ENCODE peak calls at places on chromosomes 5 and 9, in ten cellular contexts. J is activated CD4-positive, CD25-positive, alpha-beta regulatory T cell; B is SK-MEL-5; Z is EH; Y is stimulated activated CD4-positive, alpha-beta T cell treated with anti-CD3 and anti-CD28 coated beads, Interleukin-4, amount 100 ng/mL, for 48 hours; I is activated naive CD4-positive, alpha-beta T cell; P is lower lobe of right lung; U is NCI-H460; K is activated CD4-positive, alpha-beta T cell treated with anti-CD3 and anti-CD28 coated beads for 24 hours; C is MCF 10A. G is an unnamed sample.

GRCh38 chr5:34913072-34913471 is 2.2 kb downstream of the RAD1 start:
- DNase-seq in K (no peak), J (no peak), I (no peak), B (no peak), U (no peak), Y (no peak), C (no peak), P (no peak), Z (peak), G (no peak)

GRCh38 chr5:7017004-7017770 is 304.0 kb downstream of the TENT4A start:
- DNase-seq in K (no peak), U (no peak), Y (no peak), I (no peak), J (no peak), C (no peak), Z (no peak), P (no peak), B (no peak), G (no peak)

GRCh38 chr9:23669776-23670175 is 156.3 kb downstream of the ELAVL2 start:
- DNase-seq in U (no peak), C (no peak), Y (no peak), K (no peak), J (no peak), B (no peak), Z (no peak), P (no peak), I (no peak), G (no peak)

GRCh38 chr9:121568541-121569265 is 69.1 kb upstream of the GGTA1 start:
- DNase-seq in B (peak), Z (peak), U (no peak), Y (no peak), P (no peak), C (peak), K (no peak), I (no peak), J (no peak), G (no peak)

GRCh38 chr5:131796793-131797693 is at the start of gene FNIP1:
- DNase-seq in K (peak), B (peak), Z (peak), J (peak), I (peak), P (peak), C (peak), Y (peak), U (peak), G (peak)

GRCh38 chr5:133340822-133341221 is 271.5 kb downstream of the FSTL4 start:
- DNase-seq in C (no peak), P (no peak), Z (no peak), I (no peak), J (no peak), U (no peak), B (no peak), Y (no peak), K (no peak), G (no peak)

GRCh38 chr9:16119261-16119660 is 566.4 kb downstream of the CCDC171 start:
- DNase-seq in Y (no peak), Z (no peak), P (no peak), C (no peak), B (no peak), U (no peak), J (no peak), I (no peak), K (no peak), G (no peak)

GRCh38 chr5:98391921-98392625 is 381.4 kb upstream of the RGMB start:
- DNase-seq in U (no peak), I (no peak), P (no peak), Y (no peak), C (no peak), B (no peak), Z (no peak), K (no peak), J (no peak), G (no peak)

GRCh38 chr5:142644640-142645361 is 41.1 kb downstream of the FGF1 start:
- DNase-seq in I (no peak), J (no peak), C (peak), U (peak), K (no peak), Z (peak), P (no peak), Y (no peak), B (peak), G (no peak)

GRCh38 chr5:160390787-160391696 is 8.8 kb downstream of the FAM200C start:
- DNase-seq in C (peak), P (no peak), B (peak), U (peak), I (no peak), Y (no peak), Z (peak), J (no peak), K (no peak), G (no peak)

G was measured in GM18507.